ENCODE peak calls at places on chromosomes 3 and 15, in five cellular contexts. One of them, this sample, is unnamed.

GRCh38 chr3:193014961-193015360 is 97.3 kb upstream of the MB21D2 start:
- DNase-seq in neural crest cell: no peak
- DNase-seq in transverse colon: no peak
- DNase-seq in D721Med: no peak
- DNase-seq in SJCRH30: no peak
- DNase-seq in this sample: no peak

GRCh38 chr3:185313693-185314246 is 49.2 kb upstream of the MAP3K13 start:
- DNase-seq in neural crest cell: no peak
- DNase-seq in D721Med: no peak
- DNase-seq in SJCRH30: no peak
- DNase-seq in transverse colon: no peak
- DNase-seq in this sample: no peak

GRCh38 chr15:90058308-90058707 is 44.0 kb downstream of the IDH2 start:
- DNase-seq in D721Med: no peak
- DNase-seq in neural crest cell: no peak
- DNase-seq in SJCRH30: no peak
- DNase-seq in transverse colon: no peak
- DNase-seq in this sample: no peak

GRCh38 chr15:48265145-48265544 is 59.0 kb downstream of the SLC12A1 start:
- DNase-seq in SJCRH30: no peak
- DNase-seq in D721Med: no peak
- DNase-seq in neural crest cell: no peak
- DNase-seq in transverse colon: no peak
- DNase-seq in this sample: no peak

GRCh38 chr3:72271215-72271614 is 486.3 kb upstream of the PROK2 start:
- DNase-seq in transverse colon: no peak
- DNase-seq in neural crest cell: no peak
- DNase-seq in D721Med: no peak
- DNase-seq in SJCRH30: no peak
- DNase-seq in this sample: no peak

GRCh38 chr3:113783463-113783862 is 36.6 kb downstream of the ATP6V1A start:
- DNase-seq in SJCRH30: peak; percentile 23
- DNase-seq in neural crest cell: no peak
- DNase-seq in D721Med: no peak
- DNase-seq in transverse colon: no peak
- DNase-seq in this sample: peak; percentile 77

GRCh38 chr3:15284121-15284889 is 48.1 kb downstream of the SH3BP5 start:
- DNase-seq in transverse colon: peak; percentile 39
- DNase-seq in SJCRH30: peak; percentile 55
- DNase-seq in neural crest cell: no peak
- DNase-seq in D721Med: no peak
- DNase-seq in this sample: no peak

GRCh38 chr3:128794788-128795649 is 69.0 kb downstream of the RAB7A start:
- DNase-seq in transverse colon: peak; percentile 61
- DNase-seq in SJCRH30: peak; percentile 78
- DNase-seq in neural crest cell: peak; percentile 48
- DNase-seq in D721Med: peak; percentile 68
- DNase-seq in this sample: peak; percentile 80

GRCh38 chr3:172258616-172259015 is 189.6 kb downstream of the GHSR start:
- DNase-seq in neural crest cell: no peak
- DNase-seq in SJCRH30: no peak
- DNase-seq in D721Med: no peak
- DNase-seq in transverse colon: no peak
- DNase-seq in this sample: no peak

GRCh38 chr3:23859012-23859743 is 53.4 kb downstream of the UBE2E1 start:
- DNase-seq in D721Med: no peak
- DNase-seq in SJCRH30: peak; percentile 94
- DNase-seq in transverse colon: no peak
- DNase-seq in neural crest cell: no peak
- DNase-seq in this sample: no peak

GRCh38 chr15:98826658-98827057 is 178.3 kb downstream of the IGF1R start:
- DNase-seq in SJCRH30: no peak
- DNase-seq in neural crest cell: no peak
- DNase-seq in D721Med: no peak
- DNase-seq in transverse colon: no peak
- DNase-seq in this sample: no peak

GRCh38 chr3:5731100-5731499 is 543.6 kb downstream of the EDEM1 start:
- DNase-seq in neural crest cell: no peak
- DNase-seq in D721Med: no peak
- DNase-seq in transverse colon: no peak
- DNase-seq in SJCRH30: peak; percentile 40
- DNase-seq in this sample: peak; percentile 37

GRCh38 chr3:4520013-4520881 is 27.1 kb downstream of the ITPR1 start:
- DNase-seq in D721Med: no peak
- DNase-seq in neural crest cell: no peak
- DNase-seq in transverse colon: no peak
- DNase-seq in SJCRH30: no peak
- DNase-seq in this sample: peak; percentile 64

GRCh38 chr3:50885491-50885890 is 210.8 kb downstream of the DOCK3 start:
- DNase-seq in SJCRH30: peak; percentile 2
- DNase-seq in transverse colon: no peak
- DNase-seq in neural crest cell: no peak
- DNase-seq in D721Med: no peak
- DNase-seq in this sample: no peak

GRCh38 chr15:61131598-61131954 is 97.5 kb downstream of the RORA start:
- DNase-seq in neural crest cell: no peak
- DNase-seq in SJCRH30: peak; percentile 41
- DNase-seq in D721Med: no peak
- DNase-seq in transverse colon: no peak
- DNase-seq in this sample: no peak

GRCh38 chr3:186722457-186722856 is 5.3 kb downstream of the KNG1 start:
- DNase-seq in D721Med: no peak
- DNase-seq in transverse colon: no peak
- DNase-seq in neural crest cell: no peak
- DNase-seq in SJCRH30: no peak
- DNase-seq in this sample: no peak

GRCh38 chr3:194979173-194979572 is 291.8 kb downstream of the XXYLT1 start:
- DNase-seq in transverse colon: no peak
- DNase-seq in neural crest cell: no peak
- DNase-seq in SJCRH30: no peak
- DNase-seq in D721Med: no peak
- DNase-seq in this sample: no peak

GRCh38 chr3:184737641-184738518 is 26.0 kb upstream of the MAGEF1 start:
- DNase-seq in D721Med: no peak
- DNase-seq in neural crest cell: no peak
- DNase-seq in transverse colon: no peak
- DNase-seq in SJCRH30: no peak
- DNase-seq in this sample: no peak

This sample was measured in AML-193.